ENCODE peak calls at places on chromosome 7, in four cellular contexts. U is left ventricle myocardium inferior, W is cardiac muscle cell, X is GM12865. E is an unnamed sample.

GRCh38 chr7:6460990-6461584 is 13.3 kb upstream of the DAGLB start:
- DNase-seq in U (no peak), W (no peak), X (no peak), E (no peak)

GRCh38 chr7:55903985-55904759 is 16.9 kb downstream of the ZNF713 start:
- DNase-seq in U (no peak), W (no peak), X (peak), E (no peak)

GRCh38 chr7:5750026-5750425 is 31.4 kb downstream of the RNF216 start:
- DNase-seq in U (no peak), W (peak), X (no peak), E (no peak)

GRCh38 chr7:17965600-17965999 is 25.3 kb upstream of the SNX13 start:
- DNase-seq in U (no peak), W (peak), X (no peak), E (no peak)

GRCh38 chr7:39651262-39651661 is 27.9 kb downstream of the RALA start:
- DNase-seq in U (no peak), W (peak), X (no peak), E (no peak)

GRCh38 chr7:107029061-107029763 is 15.3 kb upstream of the PRKAR2B start:
- DNase-seq in U (no peak), W (no peak), X (no peak), E (no peak)

GRCh38 chr7:158850390-158851174 is 5.8 kb upstream of the DYNC2I1 start:
- DNase-seq in U (no peak), W (no peak), X (no peak), E (no peak)

GRCh38 chr7:157785021-157785441 is 448.2 kb downstream of the DNAJB6 start:
- DNase-seq in U (no peak), W (no peak), X (no peak), E (no peak)

GRCh38 chr7:34086064-34086463 is 180.7 kb downstream of the BMPER start:
- DNase-seq in U (no peak), W (no peak), X (no peak), E (no peak)

GRCh38 chr7:138658889-138659288 is 42.3 kb downstream of the SVOPL start:
- DNase-seq in U (no peak), W (no peak), X (no peak), E (no peak)

GRCh38 chr7:111887734-111888133 is 318.5 kb downstream of the DOCK4 start:
- DNase-seq in U (no peak), W (no peak), X (no peak), E (no peak)

GRCh38 chr7:35971133-35971995 is 170.5 kb downstream of the SEPTIN7 start:
- DNase-seq in U (no peak), W (peak), X (no peak), E (no peak)
- TF ChIP-seq CTCF in U (peak), W (peak), X (peak), E (no peak)

GRCh38 chr7:74365320-74366022 is 76.3 kb downstream of the CLIP2 start:
- DNase-seq in U (peak), W (peak), X (no peak), E (no peak)

GRCh38 chr7:74362262-74362661 is 73.1 kb downstream of the CLIP2 start:
- DNase-seq in U (no peak), W (no peak), X (no peak), E (no peak)

GRCh38 chr7:74360008-74360407 is 70.8 kb downstream of the CLIP2 start:
- DNase-seq in U (no peak), W (no peak), X (no peak), E (no peak)

DNA sequence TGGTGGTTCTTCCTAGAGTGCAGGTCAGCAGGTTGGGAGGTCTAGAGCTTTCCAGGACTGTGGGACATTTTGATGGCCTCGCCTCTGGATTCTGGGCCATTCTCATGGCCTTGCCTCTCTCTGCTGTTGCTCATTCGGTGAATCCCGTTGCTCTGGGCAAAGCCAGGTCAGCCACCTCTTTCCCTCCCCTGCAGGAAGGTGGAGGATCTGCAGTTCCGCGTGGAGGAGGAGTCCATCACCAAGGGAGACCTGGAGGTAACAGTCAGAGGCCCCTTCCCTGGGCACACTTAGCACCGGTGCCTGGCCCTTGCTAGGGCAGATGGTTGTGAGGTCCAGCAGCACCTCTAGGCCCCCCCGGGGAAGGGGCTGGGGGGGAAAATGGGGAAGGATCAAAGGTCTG is 74.9 kb downstream of the CLIP2 start:
- DNase-seq in U (no peak), W (no peak), X (no peak), E (no peak)
- TF ChIP-seq CTCF in U (no peak), W (peak), X (peak), E (peak)

GRCh38 chr7:105745681-105746330 is 130.6 kb downstream of the ATXN7L1 start:
- DNase-seq in U (no peak), W (no peak), X (no peak), E (no peak)
- TF ChIP-seq CTCF in U (no peak), W (no peak), X (no peak), E (no peak)

GRCh38 chr7:28364082-28364481 is 48.2 kb upstream of the CREB5 start:
- DNase-seq in U (no peak), W (no peak), X (peak), E (no peak)
- TF ChIP-seq CTCF in U (no peak), W (peak), X (peak), E (peak)

DNA sequence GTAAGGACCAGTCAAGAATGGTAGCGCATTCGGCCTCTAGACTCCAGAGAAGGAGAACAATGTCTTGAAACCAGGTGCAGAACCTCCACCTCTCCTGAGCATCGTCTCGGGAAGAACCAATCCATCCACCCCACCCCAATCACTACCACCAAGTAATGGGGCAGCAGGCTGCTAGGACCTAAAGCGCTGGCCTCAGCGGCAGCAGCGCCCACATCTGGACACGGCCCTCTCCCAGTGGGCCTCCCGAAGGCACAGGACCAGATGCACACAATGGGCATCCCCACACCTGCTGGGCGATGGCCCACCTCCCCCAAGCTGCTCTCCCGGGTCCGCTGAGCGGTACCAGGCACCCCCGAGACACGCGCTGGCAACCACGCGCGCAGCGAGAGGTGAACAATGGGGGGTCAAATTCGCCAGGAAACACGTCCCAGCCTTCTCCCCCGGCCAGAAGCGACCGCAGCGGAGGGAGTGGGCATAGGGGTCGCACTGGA is 631 bp downstream of the CTTNBP2 start:
- DNase-seq in U (peak), W (no peak), X (no peak), E (peak)
- TF ChIP-seq CTCF in U (peak), W (no peak), X (no peak), E (peak)

DNA sequence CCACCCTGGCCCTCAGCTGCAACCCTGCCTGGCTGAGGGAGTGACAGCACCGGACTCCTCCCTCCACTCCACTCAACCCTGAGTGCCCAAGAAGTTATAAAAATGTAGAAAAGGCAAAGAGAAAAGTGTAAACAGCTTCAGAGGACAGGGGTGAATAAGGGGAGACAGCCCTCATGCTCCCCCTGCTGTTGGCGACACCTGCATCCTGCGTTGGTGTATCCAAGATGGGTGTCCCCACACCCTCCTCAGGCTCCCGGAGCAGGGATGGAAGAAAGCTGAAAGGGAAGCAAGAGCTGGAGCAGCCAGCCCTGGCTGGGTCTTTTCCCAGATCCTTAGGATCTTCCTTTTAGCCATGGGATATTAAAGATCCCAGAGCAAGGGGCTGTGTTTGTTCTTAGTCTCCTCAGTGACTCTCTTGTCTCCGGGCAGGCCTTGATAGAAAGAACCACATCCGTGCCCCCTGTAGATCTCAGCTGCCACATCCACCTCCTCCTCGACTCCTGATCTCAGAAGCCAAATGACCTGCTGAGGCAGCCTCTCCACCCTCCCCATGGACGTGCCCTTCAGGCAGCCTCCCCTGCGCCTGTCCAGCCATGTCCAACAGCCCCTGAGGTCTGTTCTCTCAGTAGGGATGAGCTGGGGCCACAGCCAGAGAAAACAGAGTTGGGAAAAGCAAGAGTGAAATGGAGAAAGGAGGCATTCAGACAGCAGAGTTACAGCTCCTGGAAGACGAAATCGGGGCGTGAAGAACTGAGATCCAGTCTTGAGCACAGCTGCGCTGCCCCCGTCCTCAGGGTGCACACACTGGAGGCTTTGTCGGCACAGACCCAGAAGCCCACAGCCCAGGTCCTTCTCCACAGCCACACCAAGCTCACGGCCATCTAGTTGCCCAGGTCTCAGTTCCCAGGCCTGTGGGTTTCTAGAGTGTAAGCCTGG is 6.8 kb downstream of the FAM131B start:
- DNase-seq in U (no peak), W (no peak), X (no peak), E (no peak)
- TF ChIP-seq CTCF in U (no peak), W (no peak), X (no peak), E (no peak)

GRCh38 chr7:149459201-149459539 is 1.7 kb downstream of the ZNF777 start:
- DNase-seq in U (no peak), W (no peak), X (no peak), E (no peak)
- TF ChIP-seq CTCF in U (no peak), W (no peak), X (no peak), E (no peak)

DNA sequence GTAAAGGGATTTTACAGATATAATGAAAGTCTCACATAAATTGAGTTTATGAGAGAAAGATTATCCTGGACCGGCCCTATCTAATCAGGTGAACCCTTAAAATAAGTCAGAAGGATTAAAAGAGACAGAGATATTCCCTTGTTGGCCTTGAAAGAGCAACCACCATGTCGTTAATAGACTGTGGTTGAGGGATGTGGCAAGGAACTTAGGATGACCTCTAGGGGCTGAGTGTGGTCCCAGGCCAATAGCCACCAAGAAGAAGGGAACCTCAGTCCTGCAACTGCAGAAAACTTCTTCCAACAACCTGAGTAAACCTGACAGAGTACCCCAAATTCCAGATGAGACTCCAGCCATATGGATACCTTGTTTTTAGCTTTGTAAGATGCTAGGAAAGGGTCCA is 121.5 kb downstream of the POLR1F start:
- DNase-seq in U (no peak), W (peak), X (peak), E (no peak)
- TF ChIP-seq CTCF in U (no peak), W (no peak), X (peak), E (peak)

GRCh38 chr7:875476-876076 is 778 bp upstream of the GET4 start:
- DNase-seq in U (no peak), W (no peak), X (no peak), E (no peak)

GRCh38 chr7:876972-877311 is 588 bp downstream of the GET4 start:
- DNase-seq in U (no peak), W (peak), X (peak), E (no peak)

GRCh38 chr7:877312-878232 is 1.2 kb downstream of the GET4 start:
- DNase-seq in U (no peak), W (no peak), X (peak), E (no peak)

GRCh38 chr7:875051-875450 is 1.3 kb upstream of the GET4 start:
- DNase-seq in U (no peak), W (no peak), X (no peak), E (no peak)

GRCh38 chr7:876077-876971 is at the start of gene GET4:
- DNase-seq in U (peak), W (peak), X (peak), E (peak)
- TF ChIP-seq CTCF in U (peak), W (peak), X (peak), E (peak)

DNA sequence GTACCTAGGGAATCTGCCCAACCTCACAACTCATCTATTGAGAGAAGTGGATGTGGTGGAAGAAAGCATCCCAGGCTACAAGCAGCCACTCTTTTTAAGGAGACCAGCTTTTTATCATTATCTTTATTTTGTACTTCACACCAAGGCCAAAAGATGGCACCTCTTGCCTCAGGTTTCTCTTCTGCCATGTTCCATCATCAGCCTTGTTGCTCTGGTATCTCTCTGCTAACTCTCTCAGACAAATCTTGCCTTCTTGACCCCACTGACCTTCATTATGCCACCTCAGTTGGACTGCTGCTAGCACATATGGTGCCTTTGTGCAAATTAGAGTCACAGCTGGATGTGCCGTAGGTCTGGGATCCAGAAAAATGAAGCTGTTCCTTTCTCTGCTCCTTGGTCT is 47.2 kb upstream of the DYNC1I1 start:
- DNase-seq in U (no peak), W (no peak), X (no peak), E (no peak)
- TF ChIP-seq CTCF in U (no peak), W (no peak), X (no peak), E (no peak)

E was measured in progenitor cell of endocrine pancreas.